ENCODE peak calls at places on chromosomes 12 and 14, in ten cellular contexts. X, A, U, V, H, R, B, C, M and P are unnamed samples. For H3K4me1, the result is how much of the 10 kb centered on the place peaks cover.

GRCh38 chr14:96997269-96997668 is 200.1 kb downstream of the VRK1 start:
- DNase-seq in A (no peak), B (no peak), H (no peak), C (no peak), V (no peak), R (no peak), X (no peak), M (no peak), U (no peak), P (no peak)

GRCh38 chr14:93133476-93133875 is 17.8 kb upstream of the ITPK1 start:
- DNase-seq in H (no peak), R (no peak), M (no peak), U (peak), X (no peak), V (no peak), B (no peak), C (no peak), A (no peak), P (peak)

GRCh38 chr14:32225378-32225920 is 22.4 kb upstream of the RNU6-8 start:
- DNase-seq in M (no peak), R (no peak), B (no peak), X (no peak), C (no peak), A (no peak), H (no peak), U (no peak), V (no peak), P (no peak)

GRCh38 chr12:112303004-112303403 is 79.2 kb downstream of the HECTD4 start:
- DNase-seq in B (peak), R (no peak), M (no peak), A (no peak), H (no peak), X (no peak), C (no peak), V (no peak), U (no peak), P (no peak)

GRCh38 chr12:8780389-8780788 is 42.0 kb upstream of the A2ML1 start:
- DNase-seq in M (no peak), B (peak), V (no peak), R (no peak), C (no peak), U (no peak), H (no peak), A (no peak), X (no peak), P (no peak)

GRCh38 chr12:118874698-118875548 is 106.4 kb upstream of the SRRM4 start:
- DNase-seq in H (no peak), B (no peak), C (no peak), U (no peak), A (no peak), V (no peak), M (no peak), X (no peak), R (no peak), P (no peak)

GRCh38 chr12:57244306-57244696 is 6.7 kb downstream of the STAC3 start:
- DNase-seq in H (no peak), A (no peak), M (peak), R (no peak), C (no peak), V (no peak), U (no peak), B (no peak), X (no peak), P (no peak)

GRCh38 chr12:3328571-3328970 is 162.4 kb upstream of the PRMT8 start:
- DNase-seq in H (no peak), U (peak), R (no peak), A (no peak), M (no peak), C (no peak), V (no peak), X (no peak), B (no peak), P (no peak)

GRCh38 chr14:35391388-35391710 is 13.2 kb downstream of the NFKBIA start:
- DNase-seq in M (no peak), X (no peak), C (no peak), A (no peak), B (no peak), U (no peak), V (no peak), H (no peak), R (no peak), P (no peak)

GRCh38 chr12:30996752-30997151 is 70.2 kb downstream of the TSPAN11 start:
- DNase-seq in V (no peak), X (no peak), B (no peak), C (no peak), H (no peak), U (no peak), M (no peak), A (no peak), R (no peak), P (no peak)

GRCh38 chr12:96425973-96426372 is 25.7 kb upstream of the CDK17 start:
- DNase-seq in U (no peak), R (no peak), V (no peak), C (no peak), M (no peak), X (no peak), H (no peak), A (no peak), B (no peak), P (no peak)

GRCh38 chr12:19757317-19757877 is 318.1 kb downstream of the AEBP2 start:
- DNase-seq in H (no peak), C (no peak), V (no peak), A (no peak), U (no peak), X (no peak), R (no peak), M (no peak), B (no peak), P (no peak)

GRCh38 chr12:65658360-65658759 is 165.9 kb upstream of the HMGA2 start:
- DNase-seq in R (no peak), U (no peak), M (no peak), B (no peak), V (no peak), H (no peak), C (no peak), X (no peak), A (no peak), P (no peak)

GRCh38 chr14:79514700-79515099 is 696.6 kb downstream of the DIO2 start:
- DNase-seq in U (no peak), M (no peak), R (no peak), X (no peak), C (no peak), B (no peak), H (no peak), V (no peak), A (no peak), P (no peak)

GRCh38 chr14:65103150-65103760 is 938 bp upstream of the MAX start:
- DNase-seq in C (no peak), H (no peak), B (peak), V (no peak), A (no peak), R (peak), X (no peak), M (no peak), U (no peak), P (peak)

GRCh38 chr14:21084988-21085853 is 13.2 kb downstream of the ZNF219 start:
- DNase-seq in R (no peak), V (peak), U (peak), X (no peak), C (no peak), H (no peak), A (no peak), B (no peak), M (no peak), P (no peak)

GRCh38 chr12:119412811-119413794 is 78.6 kb downstream of the CCDC60 start:
- DNase-seq in C (peak), M (peak), H (peak), U (peak), R (peak), X (peak), B (peak), V (peak), A (peak), P (peak)

GRCh38 chr12:112116232-112117060 is 7.9 kb upstream of the NAA25 start:
- DNase-seq in U (peak), A (peak), C (peak), R (peak), H (peak), V (peak), X (peak), B (peak), M (peak), P (peak)

GRCh38 chr12:65603428-65604351 is 220.6 kb upstream of the HMGA2 start:
- DNase-seq in M (no peak), C (peak), H (peak), U (no peak), R (no peak), A (no peak), B (peak), V (peak), X (no peak), P (no peak)

GRCh38 chr12:10553148-10553547 is 47.5 kb downstream of the EIF2S3B start:
- DNase-seq in V (no peak), U (no peak), B (no peak), M (no peak), A (no peak), C (no peak), H (no peak), X (no peak), R (no peak), P (no peak)
- TF ChIP-seq CTCF in V (no peak), U (no peak), B (no peak), M (no peak), A (no peak), C (no peak), H (no peak), X (no peak), R (no peak), P (no peak)

GRCh38 chr12:12717586-12718381 is 616 bp downstream of the CDKN1B start:
- DNase-seq in A (no peak), C (peak), R (no peak), X (peak), M (peak), V (no peak), H (no peak), U (peak), B (no peak), P (peak)

GRCh38 chr12:12715459-12716150 is 1.6 kb upstream of the CDKN1B start:
- DNase-seq in A (no peak), C (peak), M (no peak), U (no peak), B (no peak), H (no peak), R (no peak), X (no peak), V (no peak), P (no peak)

GRCh38 chr12:12715128-12715458 is 2.1 kb upstream of the CDKN1B start:
- DNase-seq in H (no peak), U (no peak), B (no peak), M (no peak), R (no peak), V (no peak), C (no peak), A (no peak), X (no peak), P (no peak)

GRCh38 chr12:12716845-12717585 is at the start of gene CDKN1B:
- DNase-seq in H (peak), C (peak), A (peak), U (peak), B (peak), M (peak), X (peak), R (peak), V (peak), P (peak)

DNA sequence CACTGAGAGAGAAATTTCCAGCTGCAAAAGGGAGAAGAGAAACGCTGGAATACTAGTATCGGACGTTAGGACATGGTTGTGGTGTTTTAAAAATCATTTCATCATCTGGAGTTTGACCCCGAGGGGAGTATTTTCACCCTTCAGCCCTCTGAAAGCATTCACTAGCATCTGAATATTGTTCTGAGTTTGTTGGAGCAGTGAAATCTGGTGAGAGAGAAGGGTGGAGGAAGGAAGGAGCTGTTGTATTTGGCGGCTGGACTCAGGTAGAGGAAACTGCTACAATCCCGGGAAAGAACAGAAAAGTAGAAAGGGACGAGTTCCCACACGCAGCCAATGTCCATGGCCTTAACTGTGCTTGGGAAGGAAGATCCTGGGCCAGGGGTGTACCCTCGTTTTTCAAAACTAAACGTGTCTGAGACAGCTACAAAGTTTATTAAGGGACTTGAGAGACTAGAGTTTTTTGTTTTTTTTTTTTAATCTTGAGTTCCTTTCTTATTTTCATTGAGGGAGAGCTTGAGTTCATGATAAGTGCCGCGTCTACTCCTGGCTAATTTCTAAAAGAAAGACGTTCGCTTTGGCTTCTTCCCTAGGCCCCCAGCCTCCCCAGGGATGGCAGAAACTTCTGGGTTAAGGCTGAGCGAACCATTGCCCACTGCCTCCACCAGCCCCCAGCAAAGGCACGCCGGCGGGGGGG is 870 bp upstream of the CDKN1B start:
- DNase-seq in R (no peak), A (no peak), X (no peak), C (no peak), U (no peak), H (no peak), M (no peak), V (no peak), B (no peak), P (no peak)
- TF ChIP-seq POLR2A in R (no peak), A (no peak), X (no peak), C (no peak), U (no peak), H (no peak), M (peak), V (no peak), B (no peak), P (no peak)

GRCh38 chr14:104792945-104793702 is 2.4 kb downstream of the AKT1 start:
- DNase-seq in R (no peak), M (no peak), B (no peak), C (no peak), V (no peak), U (no peak), H (no peak), A (no peak), X (no peak), P (no peak)

GRCh38 chr14:104792101-104792884 is 3.3 kb downstream of the AKT1 start:
- DNase-seq in X (no peak), A (no peak), C (no peak), M (no peak), U (peak), V (peak), H (no peak), R (no peak), B (no peak), P (peak)

GRCh38 chr14:104794099-104794498 is 1.4 kb downstream of the AKT1 start:
- DNase-seq in M (no peak), U (no peak), C (peak), V (peak), R (no peak), H (no peak), A (no peak), X (peak), B (peak), P (peak)

GRCh38 chr14:104794641-104795467 is 694 bp downstream of the AKT1 start:
- DNase-seq in C (peak), U (peak), A (no peak), X (no peak), M (peak), R (no peak), H (no peak), V (peak), B (no peak), P (peak)

GRCh38 chr14:104793703-104793959 is 1.9 kb downstream of the AKT1 start:
- DNase-seq in U (no peak), H (no peak), M (no peak), A (no peak), V (no peak), C (no peak), B (no peak), R (no peak), X (no peak), P (no peak)
- H3K4me1 ChIP-seq in U (under half), H (half or more), M (under half), A (under half), V (half or more), C (under half), B (under half), R (under half), X (under half), P (half or more)

DNA sequence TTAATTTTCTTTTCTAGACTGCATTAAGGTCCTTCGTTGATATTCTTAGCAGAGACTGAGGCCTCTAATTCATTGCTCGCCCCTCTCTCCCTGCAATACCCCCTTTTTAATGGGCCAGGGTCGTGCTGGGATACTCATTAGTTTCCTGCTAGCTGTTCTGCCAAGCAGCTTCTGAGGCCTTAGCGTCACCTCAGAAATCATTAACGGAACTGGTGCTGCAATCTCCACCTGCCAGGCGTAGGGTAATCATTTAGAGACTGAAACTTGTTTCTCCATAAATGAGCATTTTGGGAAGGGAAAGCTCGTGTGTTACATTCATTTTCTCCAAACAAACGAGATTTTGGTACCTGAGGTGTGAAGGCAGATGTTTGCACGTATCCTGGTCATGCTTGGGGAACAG is 1054.6 kb downstream of the GALC start:
- DNase-seq in A (no peak), X (no peak), B (no peak), U (no peak), C (no peak), M (no peak), R (no peak), V (no peak), H (no peak), P (peak)
- TF ChIP-seq CTCF in A (no peak), X (no peak), B (no peak), U (no peak), C (no peak), M (no peak), R (no peak), V (no peak), H (no peak), P (no peak)

GRCh38 chr14:67816326-67817009 is at the start of gene ZFYVE26:
- DNase-seq in M (peak), C (peak), X (peak), B (peak), H (peak), A (peak), V (peak), U (peak), R (peak), P (peak)
- TF ChIP-seq POLR2A in M (peak), C (peak), X (peak), B (peak), H (peak), A (peak), V (no peak), U (peak), R (peak), P (peak)

GRCh38 chr12:110546339-110546738 is 36.8 kb downstream of the PPTC7 start:
- DNase-seq in C (no peak), X (no peak), R (peak), A (no peak), V (no peak), M (no peak), B (no peak), H (no peak), U (no peak), P (no peak)

GRCh38 chr12:110547090-110547489 is 36.0 kb downstream of the PPTC7 start:
- DNase-seq in H (no peak), X (no peak), B (no peak), R (no peak), V (no peak), A (no peak), U (no peak), M (no peak), C (no peak), P (no peak)

GRCh38 chr12:110543252-110543959 is 39.7 kb downstream of the PPTC7 start:
- DNase-seq in C (peak), H (peak), R (peak), X (peak), V (peak), B (no peak), A (peak), U (peak), M (peak), P (peak)

GRCh38 chr12:110543965-110544364 is 39.2 kb downstream of the PPTC7 start:
- DNase-seq in B (no peak), M (no peak), H (no peak), U (no peak), X (no peak), R (no peak), C (no peak), A (no peak), V (no peak), P (no peak)

GRCh38 chr12:110545812-110546211 is 37.3 kb downstream of the PPTC7 start:
- DNase-seq in R (no peak), M (no peak), H (no peak), U (no peak), B (no peak), X (no peak), V (no peak), A (no peak), C (no peak), P (no peak)
- H3K4me1 ChIP-seq in R (half or more), M (under half), H (half or more), U (under half), B (under half), X (under half), V (half or more), A (under half), C (under half), P (under half)